ENCODE peak calls at places on chromosomes 13 and 19, in seven cellular contexts. One of them, this sample, is unnamed.
A peak's percentile ranks its signal among the peaks of the same experiment; 100 is the strongest.

GRCh38 chr13:112760440-112760839 is 70.6 kb downstream of the ATP11A start:
- DNase-seq in H1: no peak
- DNase-seq in kidney epithelial cell: no peak
- DNase-seq in WTC11: no peak
- DNase-seq in GM12865: no peak
- DNase-seq in astrocyte of the spinal cord: no peak
- DNase-seq in glutamatergic neuron: no peak
- DNase-seq in this sample: no peak

GRCh38 chr13:47114030-47114429 is 217.2 kb upstream of the HTR2A start:
- DNase-seq in H1: no peak
- DNase-seq in kidney epithelial cell: peak; percentile 56
- DNase-seq in WTC11: no peak
- DNase-seq in GM12865: no peak
- DNase-seq in astrocyte of the spinal cord: peak; percentile 72
- DNase-seq in glutamatergic neuron: no peak
- DNase-seq in this sample: no peak

GRCh38 chr19:35142531-35143230 is 374 bp upstream of the FXYD7 start:
- DNase-seq in H1: peak; percentile 86
- DNase-seq in kidney epithelial cell: no peak
- DNase-seq in WTC11: peak; percentile 80
- DNase-seq in GM12865: peak; percentile 62
- DNase-seq in astrocyte of the spinal cord: no peak
- DNase-seq in glutamatergic neuron: peak; percentile 84
- DNase-seq in this sample: peak; percentile 72

GRCh38 chr13:98216135-98216565 is 39.1 kb upstream of the RNF113B start:
- DNase-seq in H1: no peak
- DNase-seq in kidney epithelial cell: peak; percentile 62
- DNase-seq in WTC11: no peak
- DNase-seq in GM12865: peak; percentile 23
- DNase-seq in astrocyte of the spinal cord: peak; percentile 94
- DNase-seq in glutamatergic neuron: no peak
- DNase-seq in this sample: no peak

GRCh38 chr19:9835507-9835949 is 410 bp downstream of the PIN1 start:
- DNase-seq in H1: no peak
- DNase-seq in kidney epithelial cell: no peak
- DNase-seq in WTC11: no peak
- DNase-seq in GM12865: no peak
- DNase-seq in astrocyte of the spinal cord: no peak
- DNase-seq in glutamatergic neuron: no peak
- DNase-seq in this sample: no peak

GRCh38 chr19:1824252-1824622 is 12.2 kb upstream of the ATP8B3 start:
- DNase-seq in H1: no peak
- DNase-seq in kidney epithelial cell: no peak
- DNase-seq in WTC11: no peak
- DNase-seq in GM12865: no peak
- DNase-seq in astrocyte of the spinal cord: no peak
- DNase-seq in glutamatergic neuron: peak; percentile 11
- DNase-seq in this sample: no peak

GRCh38 chr19:42325896-42326771 is 699 bp downstream of the MEGF8 start:
- DNase-seq in H1: no peak
- DNase-seq in kidney epithelial cell: no peak
- DNase-seq in WTC11: peak; percentile 52
- DNase-seq in GM12865: peak; percentile 47
- DNase-seq in astrocyte of the spinal cord: no peak
- DNase-seq in glutamatergic neuron: peak; percentile 54
- DNase-seq in this sample: no peak

GRCh38 chr13:44679602-44680001 is 103.5 kb upstream of the TSC22D1 start:
- DNase-seq in H1: no peak
- DNase-seq in kidney epithelial cell: no peak
- DNase-seq in WTC11: no peak
- DNase-seq in GM12865: no peak
- DNase-seq in astrocyte of the spinal cord: no peak
- DNase-seq in glutamatergic neuron: no peak
- DNase-seq in this sample: no peak

GRCh38 chr13:35697281-35697680 is 220.8 kb upstream of the MAB21L1 start:
- DNase-seq in H1: no peak
- DNase-seq in kidney epithelial cell: no peak
- DNase-seq in WTC11: no peak
- DNase-seq in GM12865: no peak
- DNase-seq in astrocyte of the spinal cord: no peak
- DNase-seq in glutamatergic neuron: no peak
- DNase-seq in this sample: no peak

GRCh38 chr13:50616101-50616500 is 227.4 kb downstream of the DLEU7 start:
- DNase-seq in H1: no peak
- DNase-seq in kidney epithelial cell: no peak
- DNase-seq in WTC11: no peak
- DNase-seq in GM12865: no peak
- DNase-seq in astrocyte of the spinal cord: peak; percentile 55
- DNase-seq in glutamatergic neuron: no peak
- DNase-seq in this sample: no peak
- TF ChIP-seq CTCF in H1: no peak
- TF ChIP-seq CTCF in kidney epithelial cell: no peak
- TF ChIP-seq CTCF in WTC11: no peak
- TF ChIP-seq CTCF in GM12865: no peak
- TF ChIP-seq CTCF in astrocyte of the spinal cord: no peak
- TF ChIP-seq CTCF in glutamatergic neuron: no peak
- TF ChIP-seq CTCF in this sample: no peak

GRCh38 chr19:47854459-47854858 is 4.6 kb upstream of the TPRX2 start:
- DNase-seq in H1: no peak
- DNase-seq in kidney epithelial cell: no peak
- DNase-seq in WTC11: no peak
- DNase-seq in GM12865: no peak
- DNase-seq in astrocyte of the spinal cord: no peak
- DNase-seq in glutamatergic neuron: no peak
- DNase-seq in this sample: no peak

GRCh38 chr19:47848425-47848824 is 10.6 kb upstream of the TPRX2 start:
- DNase-seq in H1: no peak
- DNase-seq in kidney epithelial cell: no peak
- DNase-seq in WTC11: no peak
- DNase-seq in GM12865: no peak
- DNase-seq in astrocyte of the spinal cord: no peak
- DNase-seq in glutamatergic neuron: no peak
- DNase-seq in this sample: no peak

GRCh38 chr19:47853003-47853402 is 6.0 kb upstream of the TPRX2 start:
- DNase-seq in H1: no peak
- DNase-seq in kidney epithelial cell: no peak
- DNase-seq in WTC11: no peak
- DNase-seq in GM12865: no peak
- DNase-seq in astrocyte of the spinal cord: no peak
- DNase-seq in glutamatergic neuron: no peak
- DNase-seq in this sample: no peak

DNA sequence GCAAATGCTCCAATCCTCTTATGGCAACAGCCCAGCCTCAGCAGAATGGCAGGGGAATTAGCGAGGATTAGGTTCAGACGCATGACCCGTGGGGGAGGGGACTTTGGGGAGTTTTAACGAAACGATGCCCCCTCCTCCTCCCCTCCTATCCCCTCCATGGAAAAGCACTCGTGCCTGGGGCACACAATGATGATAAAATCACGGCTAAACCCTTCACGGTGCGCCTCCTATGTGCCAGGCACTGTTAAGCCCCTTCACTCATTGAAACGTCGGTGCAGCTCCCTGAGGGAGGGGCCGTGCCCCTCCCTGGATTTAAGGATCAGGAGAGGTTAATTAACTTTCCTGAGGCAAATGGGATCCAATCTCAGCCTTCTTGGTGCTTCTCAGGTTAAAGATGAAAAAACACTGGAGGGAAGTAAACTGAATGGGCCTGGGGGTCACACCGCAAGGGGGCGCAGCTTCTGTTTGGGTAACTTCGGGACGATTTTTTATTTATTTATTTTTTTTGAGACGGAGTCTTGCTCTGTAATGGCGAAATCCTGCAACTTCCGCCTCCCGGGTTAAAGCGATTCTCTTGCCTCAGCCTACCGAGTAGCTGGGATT is 10.1 kb upstream of the TPRX2 start:
- DNase-seq in H1: peak; percentile 91
- DNase-seq in kidney epithelial cell: no peak
- DNase-seq in WTC11: peak; percentile 85
- DNase-seq in GM12865: peak; percentile 22
- DNase-seq in astrocyte of the spinal cord: no peak
- DNase-seq in glutamatergic neuron: peak; percentile 75
- DNase-seq in this sample: no peak
- TF ChIP-seq CTCF in H1: peak; percentile 60
- TF ChIP-seq CTCF in kidney epithelial cell: no peak
- TF ChIP-seq CTCF in WTC11: peak; percentile 82
- TF ChIP-seq CTCF in GM12865: peak; percentile 35
- TF ChIP-seq CTCF in astrocyte of the spinal cord: peak; percentile 44
- TF ChIP-seq CTCF in glutamatergic neuron: peak; percentile 79
- TF ChIP-seq CTCF in this sample: peak; percentile 23

GRCh38 chr13:32528358-32528757 is 10.2 kb downstream of the N4BP2L2 start:
- DNase-seq in H1: no peak
- DNase-seq in kidney epithelial cell: no peak
- DNase-seq in WTC11: no peak
- DNase-seq in GM12865: no peak
- DNase-seq in astrocyte of the spinal cord: no peak
- DNase-seq in glutamatergic neuron: no peak
- DNase-seq in this sample: no peak
- TF ChIP-seq CTCF in H1: no peak
- TF ChIP-seq CTCF in kidney epithelial cell: no peak
- TF ChIP-seq CTCF in WTC11: no peak
- TF ChIP-seq CTCF in GM12865: no peak
- TF ChIP-seq CTCF in astrocyte of the spinal cord: no peak
- TF ChIP-seq CTCF in glutamatergic neuron: no peak
- TF ChIP-seq CTCF in this sample: no peak

GRCh38 chr13:75913925-75914324 is 277.8 kb downstream of the LMO7 start:
- DNase-seq in H1: no peak
- DNase-seq in kidney epithelial cell: no peak
- DNase-seq in WTC11: no peak
- DNase-seq in GM12865: no peak
- DNase-seq in astrocyte of the spinal cord: no peak
- DNase-seq in glutamatergic neuron: no peak
- DNase-seq in this sample: no peak

GRCh38 chr13:75906315-75906714 is 270.2 kb downstream of the LMO7 start:
- DNase-seq in H1: no peak
- DNase-seq in kidney epithelial cell: no peak
- DNase-seq in WTC11: peak; percentile 15
- DNase-seq in GM12865: no peak
- DNase-seq in astrocyte of the spinal cord: no peak
- DNase-seq in glutamatergic neuron: no peak
- DNase-seq in this sample: no peak

GRCh38 chr13:75907044-75907443 is 270.9 kb downstream of the LMO7 start:
- DNase-seq in H1: no peak
- DNase-seq in kidney epithelial cell: no peak
- DNase-seq in WTC11: no peak
- DNase-seq in GM12865: no peak
- DNase-seq in astrocyte of the spinal cord: no peak
- DNase-seq in glutamatergic neuron: no peak
- DNase-seq in this sample: no peak

GRCh38 chr13:75908137-75908536 is 272.0 kb downstream of the LMO7 start:
- DNase-seq in H1: no peak
- DNase-seq in kidney epithelial cell: no peak
- DNase-seq in WTC11: no peak
- DNase-seq in GM12865: no peak
- DNase-seq in astrocyte of the spinal cord: no peak
- DNase-seq in glutamatergic neuron: no peak
- DNase-seq in this sample: no peak

DNA sequence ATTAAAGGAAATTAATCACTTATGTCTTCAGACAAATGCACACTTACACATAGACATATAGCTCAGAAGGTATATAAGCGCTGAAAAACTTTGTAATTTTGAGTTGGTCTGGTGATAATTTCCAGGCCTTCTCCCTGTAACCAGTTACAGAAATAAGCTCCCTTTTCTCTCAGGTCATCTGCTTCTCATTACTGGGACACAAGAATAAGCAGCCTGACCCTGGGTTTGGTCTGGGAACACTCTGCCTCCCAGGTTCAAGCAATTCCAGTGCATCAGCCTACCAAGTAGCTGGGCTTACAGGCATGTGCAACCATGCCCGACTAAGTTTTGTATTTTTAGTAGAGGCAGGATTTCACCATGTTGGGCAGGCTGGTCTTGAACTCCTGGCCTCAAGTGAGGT is 274.5 kb downstream of the LMO7 start:
- DNase-seq in H1: no peak
- DNase-seq in kidney epithelial cell: no peak
- DNase-seq in WTC11: no peak
- DNase-seq in GM12865: no peak
- DNase-seq in astrocyte of the spinal cord: no peak
- DNase-seq in glutamatergic neuron: no peak
- DNase-seq in this sample: no peak
- TF ChIP-seq CTCF in H1: no peak
- TF ChIP-seq CTCF in kidney epithelial cell: no peak
- TF ChIP-seq CTCF in WTC11: no peak
- TF ChIP-seq CTCF in GM12865: no peak
- TF ChIP-seq CTCF in astrocyte of the spinal cord: no peak
- TF ChIP-seq CTCF in glutamatergic neuron: no peak
- TF ChIP-seq CTCF in this sample: no peak